ENCODE peak calls at places on chromosomes 16 and 17, in seven cellular contexts. R, B, J, I, S, Y and V are unnamed samples.

GRCh38 chr17:49278076-49278475 is 47.5 kb upstream of the PHOSPHO1 start:
- DNase-seq in R (no peak), B (no peak), J (no peak), I (no peak), S (no peak), Y (no peak), V (no peak)

GRCh38 chr16:9412362-9413311 is 321.2 kb downstream of the HAPSTR1 start:
- DNase-seq in R (no peak), B (no peak), J (no peak), I (no peak), S (no peak), Y (no peak), V (no peak)

GRCh38 chr17:28524476-28525415 is 18.6 kb downstream of the FOXN1 start:
- DNase-seq in R (peak; percentile 56), B (peak; percentile 25), J (no peak), I (no peak), S (peak; percentile 70), Y (no peak), V (peak; percentile 78)

GRCh38 chr17:7611635-7612293 is 2.9 kb downstream of the FXR2 start:
- DNase-seq in R (no peak), B (peak; percentile 12), J (no peak), I (no peak), S (no peak), Y (no peak), V (no peak)

GRCh38 chr16:1002399-1003161 is 21.0 kb downstream of the SOX8 start:
- DNase-seq in R (peak; percentile 95), B (peak; percentile 71), J (no peak), I (no peak), S (peak; percentile 49), Y (no peak), V (peak; percentile 81)

GRCh38 chr17:2405247-2405926 is 4.5 kb upstream of the MNT start:
- DNase-seq in R (no peak), B (no peak), J (no peak), I (no peak), S (no peak), Y (no peak), V (peak; percentile 94)

GRCh38 chr17:75468311-75468754 is 11.9 kb downstream of the TMEM94 start:
- DNase-seq in R (no peak), B (no peak), J (no peak), I (no peak), S (peak; percentile 72), Y (no peak), V (no peak)

GRCh38 chr16:29680180-29680598 is 1.2 kb downstream of the QPRT start:
- DNase-seq in R (no peak), B (no peak), J (no peak), I (no peak), S (peak; percentile 75), Y (no peak), V (no peak)

GRCh38 chr17:6137716-6138502 is 67.7 kb downstream of the WSCD1 start:
- DNase-seq in R (no peak), B (no peak), J (no peak), I (no peak), S (no peak), Y (no peak), V (no peak)

GRCh38 chr16:87580855-87581261 is 21.4 kb upstream of the JPH3 start:
- DNase-seq in R (no peak), B (peak; percentile 28), J (no peak), I (peak; percentile 56), S (no peak), Y (no peak), V (peak; percentile 46)

GRCh38 chr16:399278-400019 is 2.2 kb upstream of the DECR2 start:
- DNase-seq in R (no peak), B (peak; percentile 59), J (no peak), I (no peak), S (no peak), Y (no peak), V (no peak)

GRCh38 chr17:17548044-17548443 is 43.5 kb downstream of the PEMT start:
- DNase-seq in R (no peak), B (no peak), J (no peak), I (no peak), S (no peak), Y (no peak), V (no peak)

GRCh38 chr16:685967-686366 is 1.8 kb upstream of the JMJD8 start:
- DNase-seq in R (no peak), B (peak; percentile 52), J (no peak), I (peak; percentile 84), S (peak; percentile 41), Y (peak; percentile 78), V (peak; percentile 13)

GRCh38 chr17:43720311-43721060 is 38.1 kb downstream of the SOST start:
- DNase-seq in R (peak; percentile 83), B (peak; percentile 52), J (no peak), I (peak; percentile 93), S (peak; percentile 41), Y (peak; percentile 81), V (peak; percentile 43)

GRCh38 chr17:33266611-33267010 is 26.5 kb downstream of the ASIC2 start:
- DNase-seq in R (no peak), B (no peak), J (no peak), I (no peak), S (no peak), Y (no peak), V (no peak)

GRCh38 chr17:2929881-2930533 is 133.4 kb downstream of the OR1D5 start:
- DNase-seq in R (peak; percentile 83), B (peak; percentile 30), J (no peak), I (peak; percentile 85), S (peak; percentile 29), Y (peak; percentile 89), V (peak; percentile 39)

GRCh38 chr16:83040174-83040573 is 413.4 kb downstream of the CDH13 start:
- DNase-seq in R (no peak), B (no peak), J (no peak), I (no peak), S (no peak), Y (no peak), V (peak; percentile 81)

GRCh38 chr16:67181346-67181745 is 2.4 kb downstream of the MATCAP1 start:
- DNase-seq in R (no peak), B (no peak), J (no peak), I (no peak), S (no peak), Y (no peak), V (peak; percentile 92)

GRCh38 chr17:29713626-29714025 is 90.9 kb upstream of the CORO6 start:
- DNase-seq in R (no peak), B (no peak), J (peak; percentile 36), I (no peak), S (no peak), Y (no peak), V (no peak)

GRCh38 chr17:75181608-75182318 is 996 bp downstream of the SUMO2 start:
- DNase-seq in R (no peak), B (peak; percentile 45), J (no peak), I (peak; percentile 36), S (no peak), Y (no peak), V (no peak)

GRCh38 chr17:48301002-48301401 is 129.0 kb downstream of the SKAP1 start:
- DNase-seq in R (no peak), B (no peak), J (no peak), I (no peak), S (no peak), Y (no peak), V (no peak)

GRCh38 chr16:71436473-71436872 is 5.4 kb downstream of the TLE7 start:
- DNase-seq in R (no peak), B (no peak), J (no peak), I (no peak), S (no peak), Y (no peak), V (no peak)

GRCh38 chr16:56399047-56399446 is 26.3 kb downstream of the AMFR start:
- DNase-seq in R (no peak), B (no peak), J (no peak), I (no peak), S (no peak), Y (no peak), V (no peak)

GRCh38 chr16:29719063-29719462 is 26.7 kb downstream of the C16orf54 start:
- DNase-seq in R (no peak), B (no peak), J (no peak), I (no peak), S (no peak), Y (no peak), V (no peak)

GRCh38 chr17:39661044-39661406 is 4.1 kb upstream of the TCAP start:
- DNase-seq in R (no peak), B (no peak), J (no peak), I (no peak), S (no peak), Y (no peak), V (no peak)
- TF ChIP-seq RAD21 in R (no peak), B (no peak), J (no peak), I (no peak), S (no peak), Y (no peak), V (no peak)

GRCh38 chr17:61836266-61837174 is 26.8 kb downstream of the BRIP1 start:
- DNase-seq in R (no peak), B (no peak), J (no peak), I (no peak), S (no peak), Y (no peak), V (peak; percentile 11)

GRCh38 chr17:61832463-61832862 is 30.9 kb downstream of the BRIP1 start:
- DNase-seq in R (no peak), B (no peak), J (no peak), I (no peak), S (no peak), Y (no peak), V (no peak)

GRCh38 chr17:61837175-61838051 is 25.9 kb downstream of the BRIP1 start:
- DNase-seq in R (peak; percentile 58), B (peak; percentile 77), J (peak; percentile 17), I (peak; percentile 59), S (peak; percentile 54), Y (no peak), V (peak; percentile 81)

GRCh38 chr17:61833536-61834203 is 29.7 kb downstream of the BRIP1 start:
- DNase-seq in R (peak; percentile 40), B (no peak), J (no peak), I (no peak), S (no peak), Y (no peak), V (peak; percentile 76)

GRCh38 chr17:61834610-61835009 is 28.7 kb downstream of the BRIP1 start:
- DNase-seq in R (no peak), B (no peak), J (no peak), I (no peak), S (no peak), Y (no peak), V (no peak)
- TF ChIP-seq RFX5 in R (no peak), B (no peak), J (no peak), I (no peak), S (no peak), Y (no peak), V (no peak)

GRCh38 chr16:4322121-4323035 is 6.5 kb downstream of the GLIS2 start:
- DNase-seq in R (no peak), B (no peak), J (no peak), I (peak; percentile 24), S (no peak), Y (no peak), V (no peak)
- TF ChIP-seq RAD21 in R (no peak), B (no peak), J (no peak), I (no peak), S (no peak), Y (no peak), V (no peak)

GRCh38 chr16:51900221-51900780 is 646.6 kb downstream of the TOX3 start:
- DNase-seq in R (no peak), B (no peak), J (no peak), I (no peak), S (no peak), Y (no peak), V (peak; percentile 59)

GRCh38 chr16:51896013-51896412 is 650.9 kb downstream of the TOX3 start:
- DNase-seq in R (no peak), B (no peak), J (no peak), I (no peak), S (no peak), Y (no peak), V (no peak)

GRCh38 chr16:51898872-51899271 is 648.1 kb downstream of the TOX3 start:
- DNase-seq in R (no peak), B (no peak), J (no peak), I (no peak), S (no peak), Y (no peak), V (peak; percentile 53)
- TF ChIP-seq RFX5 in R (no peak), B (no peak), J (no peak), I (no peak), S (no peak), Y (no peak), V (no peak)